ENCODE peak calls at places on chromosomes 13 and 19, in ten cellular contexts. One of them, this sample, is unnamed.

GRCh38 chr13:21625366-21625765 is 21.4 kb upstream of the MICU2 start:
- DNase-seq in brain microvascular endothelial cell: peak
- DNase-seq in upper lobe of left lung: no peak
- DNase-seq in coronary artery: no peak
- DNase-seq in adrenal gland: peak
- DNase-seq in kidney epithelial cell: no peak
- DNase-seq in OCI-LY7: peak
- DNase-seq in GM23338: peak
- DNase-seq in sigmoid colon: no peak
- DNase-seq in fibroblast of lung: peak
- DNase-seq in this sample: no peak

GRCh38 chr13:99281811-99282263 is 23.7 kb upstream of the GPR18 start:
- DNase-seq in brain microvascular endothelial cell: no peak
- DNase-seq in upper lobe of left lung: peak
- DNase-seq in coronary artery: no peak
- DNase-seq in adrenal gland: peak
- DNase-seq in kidney epithelial cell: no peak
- DNase-seq in OCI-LY7: no peak
- DNase-seq in GM23338: no peak
- DNase-seq in sigmoid colon: peak
- DNase-seq in fibroblast of lung: no peak
- DNase-seq in this sample: no peak

GRCh38 chr13:41458939-41459753 is 1.8 kb downstream of the RGCC start:
- DNase-seq in brain microvascular endothelial cell: peak
- DNase-seq in upper lobe of left lung: peak
- DNase-seq in coronary artery: no peak
- DNase-seq in adrenal gland: no peak
- DNase-seq in kidney epithelial cell: no peak
- DNase-seq in OCI-LY7: peak
- DNase-seq in GM23338: peak
- DNase-seq in sigmoid colon: peak
- DNase-seq in fibroblast of lung: peak
- DNase-seq in this sample: peak

GRCh38 chr13:108597943-108598342 is 31.5 kb upstream of the MYO16 start:
- DNase-seq in brain microvascular endothelial cell: peak
- DNase-seq in upper lobe of left lung: no peak
- DNase-seq in coronary artery: no peak
- DNase-seq in adrenal gland: no peak
- DNase-seq in kidney epithelial cell: no peak
- DNase-seq in OCI-LY7: no peak
- DNase-seq in GM23338: no peak
- DNase-seq in sigmoid colon: no peak
- DNase-seq in fibroblast of lung: no peak
- DNase-seq in this sample: no peak

GRCh38 chr13:91346062-91346461 is 1.4 kb upstream of the MIR17HG start:
- DNase-seq in brain microvascular endothelial cell: no peak
- DNase-seq in upper lobe of left lung: no peak
- DNase-seq in coronary artery: no peak
- DNase-seq in adrenal gland: no peak
- DNase-seq in kidney epithelial cell: no peak
- DNase-seq in OCI-LY7: peak
- DNase-seq in GM23338: no peak
- DNase-seq in sigmoid colon: no peak
- DNase-seq in fibroblast of lung: no peak
- DNase-seq in this sample: no peak

GRCh38 chr13:95530178-95530577 is 22.3 kb upstream of the CLDN10 start:
- DNase-seq in brain microvascular endothelial cell: peak
- DNase-seq in upper lobe of left lung: peak
- DNase-seq in coronary artery: no peak
- DNase-seq in adrenal gland: no peak
- DNase-seq in kidney epithelial cell: peak
- DNase-seq in OCI-LY7: no peak
- DNase-seq in GM23338: no peak
- DNase-seq in sigmoid colon: no peak
- DNase-seq in fibroblast of lung: peak
- DNase-seq in this sample: no peak

GRCh38 chr19:47005873-47006272 is 13.8 kb upstream of the NPAS1 start:
- DNase-seq in brain microvascular endothelial cell: no peak
- DNase-seq in upper lobe of left lung: no peak
- DNase-seq in coronary artery: no peak
- DNase-seq in adrenal gland: no peak
- DNase-seq in kidney epithelial cell: no peak
- DNase-seq in OCI-LY7: peak
- DNase-seq in GM23338: peak
- DNase-seq in sigmoid colon: no peak
- DNase-seq in fibroblast of lung: no peak
- DNase-seq in this sample: no peak

GRCh38 chr19:10290876-10291553 is 1.3 kb downstream of the ICAM5 start:
- DNase-seq in brain microvascular endothelial cell: no peak
- DNase-seq in upper lobe of left lung: peak
- DNase-seq in coronary artery: no peak
- DNase-seq in adrenal gland: peak
- DNase-seq in kidney epithelial cell: no peak
- DNase-seq in OCI-LY7: peak
- DNase-seq in GM23338: peak
- DNase-seq in sigmoid colon: no peak
- DNase-seq in fibroblast of lung: peak
- DNase-seq in this sample: peak

GRCh38 chr13:52746141-52746540 is 6.5 kb upstream of the CNMD start:
- DNase-seq in brain microvascular endothelial cell: no peak
- DNase-seq in upper lobe of left lung: no peak
- DNase-seq in coronary artery: no peak
- DNase-seq in adrenal gland: no peak
- DNase-seq in kidney epithelial cell: no peak
- DNase-seq in OCI-LY7: no peak
- DNase-seq in GM23338: no peak
- DNase-seq in sigmoid colon: no peak
- DNase-seq in fibroblast of lung: no peak
- DNase-seq in this sample: no peak

GRCh38 chr19:30374791-30375650 is 2.8 kb downstream of the ZNF536 start:
- DNase-seq in brain microvascular endothelial cell: no peak
- DNase-seq in upper lobe of left lung: no peak
- DNase-seq in coronary artery: no peak
- DNase-seq in adrenal gland: no peak
- DNase-seq in kidney epithelial cell: no peak
- DNase-seq in OCI-LY7: no peak
- DNase-seq in GM23338: peak
- DNase-seq in sigmoid colon: no peak
- DNase-seq in fibroblast of lung: no peak
- DNase-seq in this sample: peak

GRCh38 chr19:45464861-45465427 is 2.9 kb upstream of the FOSB start:
- DNase-seq in brain microvascular endothelial cell: no peak
- DNase-seq in upper lobe of left lung: no peak
- DNase-seq in coronary artery: no peak
- DNase-seq in adrenal gland: no peak
- DNase-seq in kidney epithelial cell: no peak
- DNase-seq in OCI-LY7: no peak
- DNase-seq in GM23338: no peak
- DNase-seq in sigmoid colon: no peak
- DNase-seq in fibroblast of lung: no peak
- DNase-seq in this sample: no peak

GRCh38 chr13:113273856-113274590 is 23.0 kb upstream of the LAMP1 start:
- DNase-seq in brain microvascular endothelial cell: peak
- DNase-seq in upper lobe of left lung: peak
- DNase-seq in coronary artery: no peak
- DNase-seq in adrenal gland: peak
- DNase-seq in kidney epithelial cell: peak
- DNase-seq in OCI-LY7: no peak
- DNase-seq in GM23338: no peak
- DNase-seq in sigmoid colon: peak
- DNase-seq in fibroblast of lung: peak
- DNase-seq in this sample: peak

GRCh38 chr13:103351035-103351828 is 285.0 kb upstream of the SLC10A2 start:
- DNase-seq in brain microvascular endothelial cell: peak
- DNase-seq in upper lobe of left lung: no peak
- DNase-seq in coronary artery: no peak
- DNase-seq in adrenal gland: peak
- DNase-seq in kidney epithelial cell: peak
- DNase-seq in OCI-LY7: no peak
- DNase-seq in GM23338: peak
- DNase-seq in sigmoid colon: no peak
- DNase-seq in fibroblast of lung: peak
- DNase-seq in this sample: no peak

GRCh38 chr13:103354189-103354588 is 288.0 kb upstream of the SLC10A2 start:
- DNase-seq in brain microvascular endothelial cell: no peak
- DNase-seq in upper lobe of left lung: no peak
- DNase-seq in coronary artery: no peak
- DNase-seq in adrenal gland: no peak
- DNase-seq in kidney epithelial cell: no peak
- DNase-seq in OCI-LY7: no peak
- DNase-seq in GM23338: no peak
- DNase-seq in sigmoid colon: no peak
- DNase-seq in fibroblast of lung: peak
- DNase-seq in this sample: no peak

GRCh38 chr13:103350147-103350546 is 283.9 kb upstream of the SLC10A2 start:
- DNase-seq in brain microvascular endothelial cell: no peak
- DNase-seq in upper lobe of left lung: no peak
- DNase-seq in coronary artery: no peak
- DNase-seq in adrenal gland: no peak
- DNase-seq in kidney epithelial cell: no peak
- DNase-seq in OCI-LY7: no peak
- DNase-seq in GM23338: no peak
- DNase-seq in sigmoid colon: no peak
- DNase-seq in fibroblast of lung: no peak
- DNase-seq in this sample: no peak

DNA sequence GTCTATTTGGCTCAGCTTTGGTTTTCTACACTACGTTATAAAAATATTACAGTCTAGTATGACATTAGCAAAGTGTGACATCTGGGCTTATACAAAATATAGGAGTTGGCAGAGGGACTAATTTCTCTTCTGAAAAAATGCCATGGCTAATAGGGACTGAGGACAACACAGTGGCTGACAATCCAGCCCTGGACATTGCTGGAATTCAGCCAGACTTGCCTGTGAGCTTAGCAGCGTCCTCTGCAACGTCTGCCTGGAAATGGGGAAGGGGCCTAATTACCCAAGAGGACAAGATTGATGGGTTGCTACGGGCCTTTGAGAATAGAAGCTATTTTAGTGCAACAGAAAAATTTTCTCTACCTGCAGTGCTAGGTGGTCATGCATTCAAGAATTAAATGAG is 283.4 kb upstream of the SLC10A2 start:
- DNase-seq in brain microvascular endothelial cell: no peak
- DNase-seq in upper lobe of left lung: no peak
- DNase-seq in coronary artery: no peak
- DNase-seq in adrenal gland: peak
- DNase-seq in kidney epithelial cell: no peak
- DNase-seq in OCI-LY7: no peak
- DNase-seq in GM23338: no peak
- DNase-seq in sigmoid colon: no peak
- DNase-seq in fibroblast of lung: no peak
- DNase-seq in this sample: no peak
- TF ChIP-seq CTCF in brain microvascular endothelial cell: no peak
- TF ChIP-seq CTCF in upper lobe of left lung: no peak
- TF ChIP-seq CTCF in coronary artery: no peak
- TF ChIP-seq CTCF in adrenal gland: no peak
- TF ChIP-seq CTCF in kidney epithelial cell: no peak
- TF ChIP-seq CTCF in OCI-LY7: no peak
- TF ChIP-seq CTCF in GM23338: no peak
- TF ChIP-seq CTCF in sigmoid colon: no peak
- TF ChIP-seq CTCF in fibroblast of lung: no peak
- TF ChIP-seq CTCF in this sample: no peak

GRCh38 chr13:34943675-34944634 is 1.9 kb downstream of the NBEA start:
- DNase-seq in brain microvascular endothelial cell: no peak
- DNase-seq in upper lobe of left lung: no peak
- DNase-seq in coronary artery: no peak
- DNase-seq in adrenal gland: no peak
- DNase-seq in kidney epithelial cell: no peak
- DNase-seq in OCI-LY7: peak
- DNase-seq in GM23338: no peak
- DNase-seq in sigmoid colon: no peak
- DNase-seq in fibroblast of lung: no peak
- DNase-seq in this sample: no peak
- H3K4me3 ChIP-seq in brain microvascular endothelial cell: no peak
- H3K4me3 ChIP-seq in upper lobe of left lung: no peak
- H3K4me3 ChIP-seq in coronary artery: peak
- H3K4me3 ChIP-seq in adrenal gland: no peak
- H3K4me3 ChIP-seq in kidney epithelial cell: peak
- H3K4me3 ChIP-seq in OCI-LY7: peak
- H3K4me3 ChIP-seq in GM23338: peak
- H3K4me3 ChIP-seq in sigmoid colon: peak
- H3K4me3 ChIP-seq in fibroblast of lung: peak
- H3K4me3 ChIP-seq in this sample: peak

GRCh38 chr19:663682-664117 is 686 bp upstream of the RNF126 start:
- DNase-seq in brain microvascular endothelial cell: no peak
- DNase-seq in upper lobe of left lung: no peak
- DNase-seq in coronary artery: no peak
- DNase-seq in adrenal gland: no peak
- DNase-seq in kidney epithelial cell: no peak
- DNase-seq in OCI-LY7: no peak
- DNase-seq in GM23338: no peak
- DNase-seq in sigmoid colon: no peak
- DNase-seq in fibroblast of lung: no peak
- DNase-seq in this sample: no peak

GRCh38 chr19:664913-665443 is 2.0 kb upstream of the RNF126 start:
- DNase-seq in brain microvascular endothelial cell: peak
- DNase-seq in upper lobe of left lung: peak
- DNase-seq in coronary artery: no peak
- DNase-seq in adrenal gland: peak
- DNase-seq in kidney epithelial cell: no peak
- DNase-seq in OCI-LY7: peak
- DNase-seq in GM23338: peak
- DNase-seq in sigmoid colon: peak
- DNase-seq in fibroblast of lung: peak
- DNase-seq in this sample: peak

GRCh38 chr19:662207-662961 is 630 bp downstream of the RNF126 start:
- DNase-seq in brain microvascular endothelial cell: no peak
- DNase-seq in upper lobe of left lung: peak
- DNase-seq in coronary artery: no peak
- DNase-seq in adrenal gland: no peak
- DNase-seq in kidney epithelial cell: no peak
- DNase-seq in OCI-LY7: peak
- DNase-seq in GM23338: peak
- DNase-seq in sigmoid colon: peak
- DNase-seq in fibroblast of lung: no peak
- DNase-seq in this sample: peak

GRCh38 chr19:661427-662196 is 1.4 kb downstream of the RNF126 start:
- DNase-seq in brain microvascular endothelial cell: no peak
- DNase-seq in upper lobe of left lung: peak
- DNase-seq in coronary artery: no peak
- DNase-seq in adrenal gland: no peak
- DNase-seq in kidney epithelial cell: no peak
- DNase-seq in OCI-LY7: peak
- DNase-seq in GM23338: no peak
- DNase-seq in sigmoid colon: peak
- DNase-seq in fibroblast of lung: no peak
- DNase-seq in this sample: no peak

GRCh38 chr19:662962-663681 is at the start of gene RNF126:
- DNase-seq in brain microvascular endothelial cell: peak
- DNase-seq in upper lobe of left lung: peak
- DNase-seq in coronary artery: peak
- DNase-seq in adrenal gland: peak
- DNase-seq in kidney epithelial cell: no peak
- DNase-seq in OCI-LY7: peak
- DNase-seq in GM23338: peak
- DNase-seq in sigmoid colon: peak
- DNase-seq in fibroblast of lung: peak
- DNase-seq in this sample: peak
- TF ChIP-seq CTCF in brain microvascular endothelial cell: no peak
- TF ChIP-seq CTCF in upper lobe of left lung: no peak
- TF ChIP-seq CTCF in coronary artery: no peak
- TF ChIP-seq CTCF in adrenal gland: no peak
- TF ChIP-seq CTCF in kidney epithelial cell: no peak
- TF ChIP-seq CTCF in OCI-LY7: no peak
- TF ChIP-seq CTCF in GM23338: no peak
- TF ChIP-seq CTCF in sigmoid colon: no peak
- TF ChIP-seq CTCF in fibroblast of lung: no peak
- TF ChIP-seq CTCF in this sample: no peak

GRCh38 chr13:44426461-44426860 is 52.8 kb downstream of the SERP2 start:
- DNase-seq in brain microvascular endothelial cell: no peak
- DNase-seq in upper lobe of left lung: no peak
- DNase-seq in coronary artery: no peak
- DNase-seq in adrenal gland: no peak
- DNase-seq in kidney epithelial cell: no peak
- DNase-seq in OCI-LY7: no peak
- DNase-seq in GM23338: no peak
- DNase-seq in sigmoid colon: no peak
- DNase-seq in fibroblast of lung: no peak
- DNase-seq in this sample: no peak
- H3K4me3 ChIP-seq in brain microvascular endothelial cell: no peak
- H3K4me3 ChIP-seq in upper lobe of left lung: no peak
- H3K4me3 ChIP-seq in coronary artery: no peak
- H3K4me3 ChIP-seq in adrenal gland: no peak
- H3K4me3 ChIP-seq in kidney epithelial cell: no peak
- H3K4me3 ChIP-seq in OCI-LY7: no peak
- H3K4me3 ChIP-seq in GM23338: no peak
- H3K4me3 ChIP-seq in sigmoid colon: no peak
- H3K4me3 ChIP-seq in fibroblast of lung: no peak
- H3K4me3 ChIP-seq in this sample: no peak